ENCODE peak calls at places on chromosomes 16 and 17, in four cellular contexts. G is A549, O is WTC11, D is HepG2. A is an unnamed sample.

GRCh38 chr17:75842411-75842810 is 1.8 kb downstream of the UNC13D start:
- DNase-seq in O (no peak), D (no peak), G (no peak), A (no peak)

GRCh38 chr17:69523252-69523861 is 108.9 kb downstream of the MAP2K6 start:
- DNase-seq in D (peak), G (peak), O (no peak), A (peak)

GRCh38 chr16:88456356-88457292 is 3.5 kb downstream of the ZFPM1 start:
- DNase-seq in O (no peak), D (no peak), G (no peak), A (no peak)

GRCh38 chr17:58621174-58621573 is 70.7 kb downstream of the TEX14 start:
- DNase-seq in D (no peak), O (no peak), G (no peak), A (no peak)

GRCh38 chr16:58511933-58512815 is 3.1 kb upstream of the SETD6 start:
- DNase-seq in D (peak), G (peak), O (peak), A (peak)

GRCh38 chr17:43790311-43790940 is 10.2 kb downstream of the CFAP97D1 start:
- DNase-seq in D (peak), O (peak), G (no peak), A (no peak)

GRCh38 chr16:50335198-50335958 is 33.4 kb downstream of the BRD7 start:
- DNase-seq in G (no peak), O (no peak), D (no peak), A (no peak)

GRCh38 chr17:64028874-64029464 is 8.5 kb upstream of the ICAM2 start:
- DNase-seq in G (peak), D (peak), O (peak), A (peak)

GRCh38 chr17:43021739-43022512 is at the start of gene VAT1:
- DNase-seq in G (peak), D (peak), O (peak), A (peak)

GRCh38 chr16:30551781-30552180 is 6.4 kb downstream of the ZNF764 start:
- DNase-seq in G (no peak), O (no peak), D (no peak), A (no peak)

GRCh38 chr17:64355536-64356303 is 34.9 kb downstream of the PECAM1 start:
- DNase-seq in G (no peak), O (no peak), D (no peak), A (no peak)

GRCh38 chr17:27968206-27968732 is 74.2 kb upstream of the NLK start:
- DNase-seq in O (no peak), D (no peak), G (no peak), A (peak)

GRCh38 chr16:4511441-4512082 is 27.0 kb downstream of the CDIP1 start:
- DNase-seq in D (peak), G (peak), O (peak), A (peak)

GRCh38 chr16:4510131-4510530 is 28.4 kb downstream of the CDIP1 start:
- DNase-seq in D (no peak), O (no peak), G (no peak), A (no peak)

GRCh38 chr16:4512473-4512872 is 26.1 kb downstream of the CDIP1 start:
- DNase-seq in O (no peak), D (no peak), G (no peak), A (no peak)

GRCh38 chr16:4509420-4509819 is 29.2 kb downstream of the CDIP1 start:
- DNase-seq in G (no peak), O (no peak), D (no peak), A (no peak)

GRCh38 chr16:4510747-4511426 is 27.7 kb downstream of the CDIP1 start:
- DNase-seq in D (no peak), G (no peak), O (no peak), A (no peak)
- TF ChIP-seq HMGXB4 in D (no peak), G (no peak), O (no peak), A (no peak)

GRCh38 chr16:81405702-81406113 is 38.9 kb upstream of the CMIP start:
- DNase-seq in O (peak), D (peak), G (peak), A (peak)
- TF ChIP-seq HMGXB4 in O (no peak), D (no peak), G (no peak), A (no peak)

DNA sequence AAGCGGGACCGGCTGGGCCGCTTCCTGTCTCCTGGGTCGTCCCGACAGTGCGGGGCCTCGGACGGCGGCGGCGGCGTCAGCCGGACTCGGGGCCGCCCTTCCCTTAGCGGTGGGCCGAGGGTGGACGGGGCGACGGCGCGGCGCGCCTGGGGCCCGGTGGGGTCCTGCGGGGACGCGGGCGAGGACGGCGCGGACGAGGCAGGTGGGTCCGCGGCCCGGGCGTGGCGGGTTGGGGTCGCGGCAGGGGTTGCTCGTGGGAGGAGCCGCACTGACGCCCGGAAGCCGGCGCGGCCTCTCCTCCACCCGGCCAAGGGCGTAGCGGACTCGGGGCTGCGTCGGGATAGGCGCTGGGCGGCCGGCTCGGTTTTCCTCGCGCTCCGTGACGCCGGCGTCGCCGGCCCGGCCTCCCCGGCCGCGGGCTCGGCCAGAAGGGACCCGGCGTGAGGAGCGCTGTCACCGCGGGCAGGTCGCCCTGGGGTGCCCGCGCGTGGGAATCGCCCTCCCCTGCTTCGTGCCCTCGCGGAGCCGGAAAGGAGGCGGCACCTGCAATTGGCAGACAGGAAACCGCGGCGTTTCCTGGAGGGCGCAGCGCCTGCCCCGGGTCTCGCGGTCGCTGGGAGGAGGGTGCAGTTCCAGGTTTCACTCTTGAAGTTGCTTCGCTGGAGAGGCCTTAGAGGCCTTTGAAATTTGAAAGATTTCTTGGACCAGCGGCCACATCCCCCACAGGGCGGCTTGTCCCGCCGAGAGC is 481 bp downstream of the ZNF276 start:
- DNase-seq in D (no peak), O (no peak), G (peak), A (peak)
- TF ChIP-seq HMGXB4 in D (no peak), O (no peak), G (no peak), A (no peak)

DNA sequence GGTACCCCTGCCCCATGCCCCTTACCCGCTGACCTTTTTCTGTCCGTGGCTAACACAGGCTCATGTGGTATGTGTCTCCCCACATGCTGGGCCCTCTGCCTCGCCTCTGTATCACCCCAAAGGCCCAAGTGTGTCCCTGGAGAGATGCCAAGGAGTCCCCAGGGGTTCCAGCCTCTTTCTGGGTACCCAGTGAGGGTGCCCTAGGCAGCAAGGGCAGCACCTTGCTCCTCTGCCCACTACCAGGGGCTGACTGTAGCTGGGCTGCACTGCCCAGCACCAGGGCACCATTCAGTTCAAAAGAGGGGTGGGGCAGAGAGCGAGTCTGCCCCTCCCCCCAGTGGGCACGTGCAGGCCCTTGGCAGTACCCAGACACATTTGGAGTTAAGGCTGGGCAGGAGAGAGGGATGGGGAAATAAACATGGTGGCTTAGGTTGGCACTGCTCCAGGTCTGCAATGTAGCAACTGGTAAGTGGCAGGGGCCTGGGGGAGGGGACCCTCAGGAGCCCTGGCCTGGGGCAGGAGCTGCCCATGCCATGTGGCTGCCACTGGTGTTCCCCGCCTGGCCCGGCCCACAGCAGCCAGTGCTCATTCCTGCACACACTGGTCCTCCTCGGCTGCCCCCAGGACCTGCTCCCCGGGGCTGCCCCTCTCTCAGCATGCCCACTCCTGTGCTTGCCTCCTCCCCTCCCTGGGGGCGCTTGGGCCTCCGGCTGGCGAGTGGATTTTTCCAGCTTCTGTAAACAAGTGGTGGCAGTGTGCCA is 9.1 kb downstream of the THRA start:
- DNase-seq in O (no peak), D (peak), G (peak), A (no peak)
- TF ChIP-seq HMGXB4 in O (no peak), D (no peak), G (no peak), A (no peak)

DNA sequence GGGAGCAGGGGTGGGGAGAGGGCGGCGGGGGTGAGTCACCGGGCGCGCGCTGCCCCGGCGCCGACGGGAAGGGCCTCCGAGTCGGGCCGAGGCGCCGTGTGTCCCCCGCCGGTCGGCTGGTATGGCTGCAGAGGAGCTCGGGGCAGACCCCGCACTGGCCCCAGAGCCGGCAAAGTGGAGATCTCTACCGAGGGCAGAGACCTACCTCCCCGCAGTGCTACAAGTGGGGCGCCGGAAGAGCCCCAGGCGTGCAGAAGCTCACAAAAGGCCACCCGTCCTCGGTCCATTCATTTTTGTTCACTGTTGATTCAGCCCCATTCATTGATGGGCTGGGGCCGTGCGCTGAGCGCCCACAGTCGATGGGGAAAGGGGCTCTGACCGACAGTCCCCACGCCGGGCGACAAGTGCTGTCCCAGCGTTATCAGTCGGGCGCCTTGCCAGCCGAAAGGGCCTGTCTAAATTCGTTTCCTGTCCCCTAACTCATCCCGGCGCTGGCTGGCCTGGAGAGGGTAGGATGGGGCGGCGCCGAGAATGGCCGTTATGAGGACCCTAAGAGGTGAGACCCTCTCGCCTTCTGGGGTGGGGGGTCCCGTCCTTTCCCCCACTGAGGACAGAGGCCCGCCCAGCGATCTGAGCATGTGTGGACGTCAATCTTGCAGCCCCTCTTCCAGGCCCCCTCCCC is 703 bp upstream of the ENO3 start:
- DNase-seq in G (peak), D (peak), O (peak), A (peak)
- TF ChIP-seq HMGXB4 in G (no peak), D (no peak), O (no peak), A (no peak)

DNA sequence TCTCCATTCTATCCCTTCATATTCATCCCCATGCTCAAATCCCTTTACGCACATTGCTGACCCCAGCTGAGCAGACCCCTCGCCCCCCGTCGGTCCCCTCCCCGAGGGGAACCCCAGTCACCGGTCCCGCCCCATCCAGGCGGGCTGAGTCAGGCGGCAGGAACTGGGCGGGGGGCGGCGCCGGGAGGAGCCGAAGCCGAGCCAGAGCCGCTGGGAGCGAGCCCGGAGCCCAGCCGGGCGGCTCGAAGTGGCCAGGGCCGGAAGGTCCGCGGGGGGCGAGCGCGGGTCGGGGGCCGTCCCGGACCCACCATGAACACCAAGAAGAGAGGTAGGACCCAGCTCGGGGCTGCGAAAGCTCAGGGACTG is 8.6 kb downstream of the RIPOR1 start:
- DNase-seq in G (no peak), O (peak), D (no peak), A (no peak)
- TF ChIP-seq HMGXB4 in G (no peak), O (peak), D (no peak), A (no peak)

GRCh38 chr16:56608876-56609462 is 585 bp downstream of the MT2A start:
- DNase-seq in D (no peak), G (peak), O (no peak), A (no peak)

GRCh38 chr16:56608043-56608875 is at the start of gene MT2A:
- DNase-seq in O (peak), G (peak), D (peak), A (peak)

GRCh38 chr16:56610017-56610608 is 1.7 kb downstream of the MT2A start:
- DNase-seq in D (peak), O (no peak), G (peak), A (no peak)

GRCh38 chr16:56610609-56611111 is 2.3 kb downstream of the MT2A start:
- DNase-seq in O (no peak), G (no peak), D (no peak), A (no peak)

DNA sequence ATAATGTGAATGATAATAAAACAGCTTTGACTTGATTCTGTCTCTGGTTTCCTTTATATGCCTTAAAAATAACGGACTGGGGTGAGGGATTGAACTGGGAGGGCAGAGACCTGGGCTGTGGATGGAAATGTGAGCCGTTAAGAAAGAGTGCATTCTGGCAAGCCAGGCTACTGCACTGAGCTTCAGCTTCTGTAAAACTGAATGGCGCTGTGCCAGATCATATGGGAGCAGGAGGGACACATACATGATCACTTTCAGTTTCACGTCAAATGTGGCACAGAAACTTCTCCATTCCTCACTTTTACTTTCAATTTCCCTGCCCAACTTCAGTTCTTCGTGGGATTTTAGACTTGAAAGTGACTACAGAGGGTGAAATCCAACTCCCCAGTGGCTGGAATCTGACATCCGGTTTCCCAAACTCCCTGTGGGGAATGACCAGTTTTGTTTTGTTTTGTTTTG is 1.1 kb downstream of the MT2A start:
- DNase-seq in O (no peak), G (peak), D (peak), A (no peak)
- TF ChIP-seq HMGXB4 in O (no peak), G (peak), D (no peak), A (no peak)

GRCh38 chr17:66670211-66670610 is 164.7 kb upstream of the CACNG5 start:
- DNase-seq in O (no peak), G (no peak), D (no peak), A (no peak)
- TF ChIP-seq HMGXB4 in O (no peak), G (no peak), D (no peak), A (no peak)

GRCh38 chr17:50841949-50842354 is 6.6 kb downstream of the WFIKKN2 start:
- DNase-seq in D (peak), O (peak), G (peak), A (peak)

GRCh38 chr17:50839591-50840310 is 4.4 kb downstream of the WFIKKN2 start:
- DNase-seq in G (no peak), D (no peak), O (no peak), A (no peak)

GRCh38 chr17:50837980-50838954 is 2.9 kb downstream of the WFIKKN2 start:
- DNase-seq in D (no peak), G (no peak), O (no peak), A (no peak)

GRCh38 chr17:50841277-50841948 is 6.0 kb downstream of the WFIKKN2 start:
- DNase-seq in G (no peak), D (no peak), O (no peak), A (no peak)

GRCh38 chr17:50840311-50840851 is 5.0 kb downstream of the WFIKKN2 start:
- DNase-seq in O (no peak), G (no peak), D (no peak), A (no peak)
- TF ChIP-seq HMGXB4 in O (no peak), G (no peak), D (no peak), A (no peak)